ENCODE peak calls at places on chromosome 11, in four cellular contexts. A is K562, U is GM12878, T is HepG2. Z is an unnamed sample.

GRCh38 chr11:64120951-64121569 is 44.9 kb downstream of the MACROD1 start:
- DNase-seq in A (no peak), U (no peak), T (no peak), Z (no peak)

GRCh38 chr11:64742087-64742939 is 1.6 kb downstream of the RASGRP2 start:
- DNase-seq in A (peak), U (no peak), T (no peak), Z (peak)

GRCh38 chr11:64233913-64234839 is at the start of gene VEGFB:
- DNase-seq in A (peak), U (no peak), T (no peak), Z (peak)

GRCh38 chr11:8206251-8207079 is 37.6 kb upstream of the RIC3 start:
- DNase-seq in A (peak), U (no peak), T (no peak), Z (no peak)

GRCh38 chr11:65013692-65014145 is 241 bp upstream of the ARL2 start:
- DNase-seq in A (peak), U (peak), T (no peak), Z (peak)

GRCh38 chr11:28757725-28758515 is 649.7 kb downstream of the METTL15 start:
- DNase-seq in A (no peak), U (no peak), T (no peak), Z (no peak)

GRCh38 chr11:6745018-6745417 is 26.8 kb downstream of the OR2AG2 start:
- DNase-seq in A (no peak), U (no peak), T (no peak), Z (no peak)

GRCh38 chr11:115656684-115657083 is 152.5 kb upstream of the CADM1 start:
- DNase-seq in A (no peak), U (no peak), T (peak), Z (no peak)

GRCh38 chr11:15884131-15884530 is 472.2 kb downstream of the SOX6 start:
- DNase-seq in A (no peak), U (no peak), T (no peak), Z (no peak)

GRCh38 chr11:128725630-128726461 is 32.0 kb downstream of the FLI1 start:
- DNase-seq in A (no peak), U (peak), T (no peak), Z (no peak)
- TF ChIP-seq USF2 in A (no peak), U (no peak), T (no peak), Z (no peak)

GRCh38 chr11:2788751-2789140 is 89.0 kb upstream of the KCNQ1OT1 start:
- DNase-seq in A (no peak), U (no peak), T (no peak), Z (peak)
- TF ChIP-seq CREM in A (no peak), U (no peak), T (no peak), Z (no peak)

GRCh38 chr11:47672283-47672730 is 29.9 kb upstream of the MTCH2 start:
- DNase-seq in A (peak), U (no peak), T (no peak), Z (no peak)

GRCh38 chr11:47667555-47667954 is 25.2 kb upstream of the MTCH2 start:
- DNase-seq in A (no peak), U (no peak), T (no peak), Z (no peak)

GRCh38 chr11:47668665-47669064 is 26.3 kb upstream of the MTCH2 start:
- DNase-seq in A (no peak), U (no peak), T (peak), Z (no peak)

GRCh38 chr11:47669856-47670255 is 27.5 kb upstream of the MTCH2 start:
- DNase-seq in A (no peak), U (no peak), T (no peak), Z (no peak)

DNA sequence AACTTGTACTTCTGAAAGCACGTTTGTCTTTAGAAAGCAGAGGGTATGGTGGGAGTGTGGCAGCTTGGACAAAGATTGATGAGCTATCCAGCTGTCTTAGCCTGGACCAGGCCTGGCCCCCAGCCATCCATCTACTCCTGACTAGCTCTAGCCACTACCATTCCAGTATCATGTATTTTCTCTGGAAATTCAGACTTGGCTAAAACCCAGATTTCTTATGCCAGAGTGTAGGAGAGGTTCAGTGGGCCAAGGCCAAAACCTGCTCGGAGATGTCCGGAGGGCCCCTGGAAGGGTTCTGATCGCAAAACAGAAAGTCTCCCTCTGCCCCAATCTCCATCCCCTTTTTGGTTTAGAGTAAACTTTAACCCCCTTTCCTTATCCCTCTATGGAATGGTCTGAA is 24.8 kb upstream of the MTCH2 start:
- DNase-seq in A (no peak), U (no peak), T (no peak), Z (no peak)
- TF ChIP-seq USF2 in A (no peak), U (no peak), T (no peak), Z (no peak)

GRCh38 chr11:130915556-130916237 is 582 bp downstream of the SNX19 start:
- DNase-seq in A (no peak), U (no peak), T (no peak), Z (no peak)
- TF ChIP-seq CREM in A (no peak), U (no peak), T (no peak), Z (no peak)

GRCh38 chr11:85779956-85780640 is 30.8 kb downstream of the SYTL2 start:
- DNase-seq in A (no peak), U (no peak), T (no peak), Z (no peak)
- TF ChIP-seq USF2 in A (no peak), U (no peak), T (no peak), Z (no peak)

DNA sequence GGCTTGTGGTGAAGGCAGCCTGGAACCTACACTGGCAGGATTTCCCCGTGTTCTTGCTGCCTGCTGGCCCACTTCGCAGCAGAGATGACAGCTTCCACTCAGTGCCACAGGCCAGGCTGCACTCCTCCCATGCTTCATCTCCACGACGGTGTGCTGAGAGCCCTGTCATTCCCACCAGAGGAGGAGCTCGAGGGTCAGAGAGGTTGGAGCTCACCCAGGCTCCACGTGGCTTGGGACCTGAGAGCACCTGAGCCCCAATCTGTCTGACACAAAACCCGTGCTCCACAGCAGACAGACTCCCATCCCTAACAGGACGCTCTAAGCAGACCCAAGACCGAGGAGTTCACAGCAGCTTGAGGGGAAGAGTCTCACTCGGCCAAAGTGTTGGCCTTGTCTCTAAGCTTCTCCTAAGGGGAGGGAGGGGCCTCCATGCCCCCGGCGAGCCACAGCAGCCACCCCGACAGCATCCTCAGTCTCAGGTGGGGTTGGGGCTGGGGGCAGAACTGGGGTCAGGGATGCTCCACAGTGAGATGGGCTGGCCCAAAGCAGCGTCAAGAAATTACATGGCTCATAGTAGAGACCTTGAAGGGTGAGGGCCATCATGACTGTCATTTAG is 10.7 kb downstream of the LRFN4 start:
- DNase-seq in A (peak), U (no peak), T (no peak), Z (no peak)
- TF ChIP-seq CREM in A (no peak), U (no peak), T (no peak), Z (no peak)

DNA sequence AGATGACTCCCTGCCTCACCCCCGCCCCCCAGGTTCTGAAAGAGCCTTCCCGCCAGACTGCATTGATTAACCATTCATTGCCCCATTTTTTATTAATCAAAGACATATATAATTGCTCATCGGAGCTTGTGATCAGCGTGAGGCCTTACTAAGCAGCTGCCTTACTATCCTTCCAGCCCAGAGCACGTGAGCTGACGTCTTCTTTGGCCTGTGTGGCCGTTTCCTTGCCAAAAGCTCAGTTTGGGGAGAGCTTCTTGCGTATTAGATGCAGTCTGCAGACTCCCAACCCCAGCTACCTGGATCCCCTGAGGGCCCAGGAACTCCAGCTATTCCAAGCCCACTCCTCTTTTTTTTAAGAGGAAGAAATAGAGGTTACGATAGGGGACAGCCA is 766 bp upstream of the SLC43A3 start:
- DNase-seq in A (no peak), U (no peak), T (no peak), Z (no peak)
- TF ChIP-seq USF2 in A (no peak), U (no peak), T (no peak), Z (no peak)

GRCh38 chr11:81222491-81222890 is 1511.2 kb downstream of the FAM181B start:
- DNase-seq in A (no peak), U (no peak), T (no peak), Z (peak)
- TF ChIP-seq CREM in A (no peak), U (no peak), T (no peak), Z (no peak)

GRCh38 chr11:68583047-68583446 is 101.3 kb upstream of the GAL start:
- DNase-seq in A (no peak), U (no peak), T (no peak), Z (no peak)
- TF ChIP-seq USF2 in A (no peak), U (no peak), T (no peak), Z (no peak)

Z was measured in WTC11.